ENCODE peak calls at places on chromosomes 16 and 17, in four cellular contexts. Q, S, N and J are unnamed samples. For H3K27me3 and H3K4me1, the result is how much of the 10 kb centered on the place peaks cover.

GRCh38 chr16:716250-716607 is 1.3 kb downstream of the METRN start:
- DNase-seq in Q (no peak), S (no peak), N (peak), J (peak)

GRCh38 chr17:27526603-27527002 is 70.4 kb downstream of the KSR1 start:
- DNase-seq in Q (peak), S (no peak), N (no peak), J (peak)

GRCh38 chr17:6213859-6214258 is 143.7 kb downstream of the WSCD1 start:
- DNase-seq in Q (no peak), S (no peak), N (no peak), J (no peak)

GRCh38 chr16:85234310-85235235 is 122.3 kb upstream of the CIBAR2 start:
- DNase-seq in Q (peak), S (no peak), N (peak), J (peak)

GRCh38 chr17:45910667-45911066 is 16.3 kb downstream of the MAPT start:
- DNase-seq in Q (no peak), S (no peak), N (no peak), J (no peak)

GRCh38 chr16:19153876-19154275 is 14.2 kb upstream of the SYT17 start:
- DNase-seq in Q (no peak), S (no peak), N (no peak), J (no peak)

GRCh38 chr17:73028311-73028755 is 64.2 kb downstream of the SLC39A11 start:
- DNase-seq in Q (no peak), S (no peak), N (no peak), J (peak)

GRCh38 chr17:72576289-72576759 is 455.5 kb downstream of the SOX9 start:
- DNase-seq in Q (no peak), S (no peak), N (peak), J (no peak)

GRCh38 chr17:29617481-29618271 is 5.0 kb downstream of the CORO6 start:
- DNase-seq in Q (no peak), S (no peak), N (no peak), J (peak)

GRCh38 chr16:11916524-11917285 is 949 bp upstream of the GSPT1 start:
- DNase-seq in Q (no peak), S (no peak), N (no peak), J (peak)

GRCh38 chr16:29940656-29941055 is 14.6 kb upstream of the KCTD13 start:
- DNase-seq in Q (no peak), S (no peak), N (no peak), J (no peak)

GRCh38 chr17:44400226-44400847 is 10.9 kb upstream of the ITGA2B start:
- DNase-seq in Q (no peak), S (no peak), N (no peak), J (peak)

GRCh38 chr17:39410279-39410678 is 8.9 kb upstream of the FBXL20 start:
- DNase-seq in Q (no peak), S (no peak), N (no peak), J (no peak)

GRCh38 chr16:3706253-3707145 is 10.8 kb downstream of the TRAP1 start:
- DNase-seq in Q (no peak), S (no peak), N (no peak), J (no peak)

GRCh38 chr17:80961516-80961915 is 30.1 kb upstream of the CHMP6 start:
- DNase-seq in Q (no peak), S (no peak), N (no peak), J (no peak)

GRCh38 chr16:5028950-5029475 is 4.7 kb downstream of the NAGPA start:
- DNase-seq in Q (no peak), S (no peak), N (no peak), J (no peak)
- H3K27me3 ChIP-seq in Q (under half), S (under half), N (under half), J (under half)

GRCh38 chr17:78380370-78380769 is 1.9 kb downstream of the PGS1 start:
- DNase-seq in Q (no peak), S (no peak), N (no peak), J (no peak)
- H3K4me1 ChIP-seq in Q (under half), S (half or more), N (under half), J (under half)

DNA sequence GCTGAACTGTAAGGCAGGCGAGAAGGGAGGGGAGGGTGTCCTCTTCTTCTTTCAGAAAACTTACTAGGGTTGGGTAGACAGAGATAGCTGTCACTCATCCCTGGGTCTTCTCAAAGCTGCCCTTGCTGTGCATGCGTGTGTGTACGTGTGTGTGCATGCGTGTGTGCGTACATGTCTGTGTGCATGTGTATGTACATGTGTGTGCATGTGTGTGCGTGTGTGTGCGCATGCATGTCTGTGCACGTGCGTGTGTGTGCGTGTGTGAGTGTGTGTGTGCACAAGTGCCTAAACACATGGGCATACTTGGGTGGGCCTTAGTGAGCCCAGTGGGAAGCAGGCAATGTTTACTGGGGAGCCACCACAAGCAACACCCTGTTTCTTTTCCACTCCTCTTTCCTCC is 154.8 kb upstream of the TNRC6C start:
- DNase-seq in Q (no peak), S (no peak), N (no peak), J (no peak)
- H3K27me3 ChIP-seq in Q (under half), S (under half), N (under half), J (under half)

GRCh38 chr17:17826942-17827785 is 9.6 kb downstream of the SREBF1 start:
- DNase-seq in Q (no peak), S (no peak), N (no peak), J (no peak)
- H3K4me1 ChIP-seq in Q (under half), S (half or more), N (under half), J (under half)

GRCh38 chr16:86965331-86965730 is 351.9 kb downstream of the C16orf95 start:
- DNase-seq in Q (no peak), S (no peak), N (no peak), J (no peak)
- H3K27me3 ChIP-seq in Q (under half), S (under half), N (under half), J (under half)

DNA sequence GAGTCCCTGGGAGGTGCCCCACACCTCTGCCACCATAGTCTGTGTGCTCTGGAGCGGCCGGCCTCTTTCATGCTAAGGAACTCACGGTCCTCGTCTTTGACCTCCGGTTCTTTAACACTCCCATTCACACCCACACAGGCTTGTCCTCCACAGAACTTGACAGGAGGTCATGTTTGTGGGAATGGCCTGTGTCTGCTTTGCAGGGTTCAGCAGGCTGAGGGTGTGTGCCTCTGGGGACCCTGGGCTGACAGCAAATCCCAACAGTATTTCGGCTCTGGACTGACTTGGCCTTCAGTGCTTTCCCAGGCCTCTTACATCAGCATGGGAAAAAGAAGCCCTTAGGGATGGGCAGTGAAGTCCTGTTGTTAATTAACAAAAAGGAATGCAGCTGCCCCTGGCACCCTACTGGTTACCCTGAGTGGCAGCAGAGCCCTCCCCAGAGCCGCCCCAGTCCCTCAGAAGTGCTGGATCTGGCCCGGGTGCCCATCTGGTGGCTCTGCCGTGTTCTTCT is 35.4 kb upstream of the ADORA2B start:
- DNase-seq in Q (no peak), S (no peak), N (no peak), J (no peak)
- H3K4me1 ChIP-seq in Q (under half), S (under half), N (under half), J (under half)

GRCh38 chr16:86826931-86827330 is 248.6 kb downstream of the FOXL1 start:
- DNase-seq in Q (no peak), S (no peak), N (peak), J (no peak)

GRCh38 chr16:86824751-86825310 is 246.5 kb downstream of the FOXL1 start:
- DNase-seq in Q (no peak), S (no peak), N (no peak), J (peak)

GRCh38 chr16:86823895-86824671 is 245.7 kb downstream of the FOXL1 start:
- DNase-seq in Q (no peak), S (no peak), N (no peak), J (no peak)

GRCh38 chr16:86827521-86827920 is 249.2 kb downstream of the FOXL1 start:
- DNase-seq in Q (no peak), S (no peak), N (no peak), J (no peak)

GRCh38 chr16:86825631-86826030 is 247.3 kb downstream of the FOXL1 start:
- DNase-seq in Q (no peak), S (no peak), N (no peak), J (no peak)
- H3K27me3 ChIP-seq in Q (under half), S (under half), N (under half), J (under half)

DNA sequence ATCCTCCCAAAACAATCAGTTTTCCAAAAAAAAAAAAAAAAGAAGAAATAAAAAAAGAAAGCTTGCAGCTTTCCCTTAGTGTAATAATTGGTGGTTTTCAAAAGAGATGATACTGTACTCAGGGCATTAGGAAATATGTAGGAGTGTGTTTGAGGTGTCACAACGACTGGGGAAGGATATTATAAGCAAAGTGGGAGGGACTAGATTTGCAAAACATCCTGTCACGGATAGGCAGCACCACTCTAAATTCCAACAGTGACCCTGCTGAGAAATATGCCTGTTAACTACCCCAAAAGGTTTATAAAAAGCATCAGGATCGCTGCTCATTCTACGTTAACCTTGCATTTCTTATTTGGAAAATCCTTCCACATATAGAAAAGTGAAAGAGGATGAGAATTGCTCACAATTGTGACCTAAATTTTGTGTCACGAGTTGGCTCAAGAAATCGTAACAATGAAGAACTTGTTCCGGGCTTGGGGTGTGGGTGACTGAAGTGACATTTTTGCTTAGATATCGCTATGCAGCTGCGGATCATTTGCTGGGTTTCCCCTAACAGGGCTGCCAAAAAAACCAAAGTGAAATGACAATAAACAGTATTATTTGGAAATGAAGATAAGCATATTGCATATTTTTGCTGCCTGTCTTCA is 51.6 kb downstream of the N4BP1 start:
- DNase-seq in Q (no peak), S (no peak), N (no peak), J (peak)
- H3K4me1 ChIP-seq in Q (under half), S (half or more), N (under half), J (under half)

DNA sequence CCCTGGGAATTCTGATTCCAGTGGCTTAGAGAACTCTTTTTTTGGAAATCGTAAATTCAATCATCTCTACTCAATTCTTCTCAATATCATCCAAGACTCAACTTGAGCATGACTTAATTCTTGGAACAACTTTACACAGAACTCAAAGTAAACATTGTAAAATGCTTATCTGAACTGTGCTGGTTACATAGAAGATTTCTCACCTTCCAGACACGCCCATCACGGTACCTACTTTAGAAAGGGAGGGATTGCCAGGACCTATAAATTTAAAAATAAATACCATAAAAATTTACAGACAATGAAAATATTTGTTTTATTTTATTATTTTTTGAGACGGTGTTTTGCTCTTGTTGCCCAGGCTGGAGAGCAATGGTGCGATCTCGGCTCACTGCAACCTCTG is 26.5 kb downstream of the MAP1LC3B start:
- DNase-seq in Q (no peak), S (no peak), N (no peak), J (no peak)
- H3K27me3 ChIP-seq in Q (under half), S (under half), N (under half), J (under half)

GRCh38 chr16:5321925-5322324 is 224.3 kb upstream of the EEF2KMT start:
- DNase-seq in Q (no peak), S (no peak), N (no peak), J (no peak)

GRCh38 chr16:5315914-5316313 is 218.3 kb upstream of the EEF2KMT start:
- DNase-seq in Q (no peak), S (no peak), N (no peak), J (no peak)

GRCh38 chr16:5323284-5323683 is 225.7 kb upstream of the EEF2KMT start:
- DNase-seq in Q (no peak), S (no peak), N (peak), J (no peak)

GRCh38 chr16:5323742-5324141 is 226.1 kb upstream of the EEF2KMT start:
- DNase-seq in Q (no peak), S (no peak), N (no peak), J (no peak)

DNA sequence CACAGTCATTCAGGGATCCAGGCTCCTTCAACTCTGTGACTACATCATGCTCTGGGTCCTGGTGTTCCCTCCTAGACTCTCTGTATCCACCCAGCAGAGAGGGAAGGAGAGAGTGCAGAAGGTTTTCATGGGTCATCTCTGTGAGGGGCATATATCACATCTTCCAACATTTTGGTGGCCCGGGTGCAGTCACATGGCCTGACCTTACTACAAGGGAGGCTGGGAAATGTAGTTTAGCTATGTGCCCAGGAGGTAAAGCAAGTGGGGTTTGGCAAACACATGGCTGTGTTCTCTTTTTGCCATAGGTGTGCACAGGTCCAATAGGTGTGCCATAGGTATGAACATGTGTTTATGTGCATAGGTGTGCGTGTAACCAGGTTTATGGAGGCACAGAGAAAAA is 222.2 kb upstream of the EEF2KMT start:
- DNase-seq in Q (no peak), S (no peak), N (no peak), J (no peak)
- H3K4me1 ChIP-seq in Q (under half), S (under half), N (under half), J (under half)